ENCODE peak calls at places on chromosome 17, in six cellular contexts. R, E, H, Q, C and G are unnamed samples.

GRCh38 chr17:17761894-17762781 is 74.6 kb downstream of the SREBF1 start:
- DNase-seq in E (no peak), R (no peak), H (no peak), C (no peak), Q (no peak), G (no peak)

GRCh38 chr17:65131946-65132345 is 5.2 kb upstream of the RGS9 start:
- DNase-seq in R (no peak), Q (no peak), E (no peak), H (no peak), C (no peak), G (peak)

GRCh38 chr17:29561541-29562517 is 5.0 kb downstream of the ABHD15 start:
- DNase-seq in R (no peak), Q (no peak), E (no peak), H (no peak), C (no peak), G (no peak)

GRCh38 chr17:12342609-12343248 is 322.1 kb downstream of the MAP2K4 start:
- DNase-seq in E (peak), H (no peak), Q (no peak), R (no peak), C (no peak), G (no peak)

GRCh38 chr17:48719642-48720262 is 2.6 kb downstream of the PRAC1 start:
- DNase-seq in Q (no peak), E (no peak), H (no peak), C (no peak), R (no peak), G (no peak)

GRCh38 chr17:39547713-39548478 is 59.8 kb downstream of the NEUROD2 start:
- DNase-seq in E (peak), R (peak), H (peak), C (peak), Q (peak), G (peak)

GRCh38 chr17:75720656-75721462 is at the start of gene ITGB4:
- DNase-seq in H (no peak), C (peak), R (peak), Q (peak), E (no peak), G (peak)

GRCh38 chr17:12693640-12694039 is 27.9 kb downstream of the MYOCD start:
- DNase-seq in C (no peak), Q (no peak), R (no peak), E (no peak), H (no peak), G (peak)

GRCh38 chr17:78925662-78926555 is 722 bp upstream of the TIMP2 start:
- DNase-seq in E (peak), H (peak), Q (no peak), R (no peak), C (no peak), G (peak)

GRCh38 chr17:66347661-66348604 is 45.5 kb downstream of the PRKCA start:
- DNase-seq in C (no peak), H (no peak), E (peak), Q (no peak), R (no peak), G (peak)

GRCh38 chr17:31533546-31534155 is 142.2 kb downstream of the RAB11FIP4 start:
- DNase-seq in C (no peak), H (no peak), Q (no peak), R (no peak), E (peak), G (peak)

GRCh38 chr17:68355093-68355492 is 63.8 kb downstream of the ARSG start:
- DNase-seq in R (no peak), Q (no peak), C (no peak), E (peak), H (no peak), G (peak)

GRCh38 chr17:79923974-79924638 is 84.9 kb upstream of the CBX4 start:
- DNase-seq in E (peak), C (peak), Q (peak), H (no peak), R (no peak), G (no peak)

GRCh38 chr17:1108560-1108809 is 71.3 kb downstream of the ABR start:
- DNase-seq in E (no peak), R (no peak), H (no peak), C (no peak), Q (no peak), G (no peak)

GRCh38 chr17:64084086-64084939 is 45.6 kb downstream of the ERN1 start:
- DNase-seq in C (no peak), R (no peak), Q (no peak), E (peak), H (no peak), G (peak)

GRCh38 chr17:82750241-82750905 is 1.5 kb upstream of the TBCD start:
- DNase-seq in R (no peak), C (no peak), E (no peak), H (no peak), Q (no peak), G (no peak)

GRCh38 chr17:31405941-31406371 is 14.5 kb downstream of the RAB11FIP4 start:
- DNase-seq in H (no peak), Q (no peak), R (no peak), C (no peak), E (no peak), G (no peak)

GRCh38 chr17:79294459-79295071 is 219.9 kb downstream of the ENGASE start:
- DNase-seq in E (peak), H (peak), R (peak), Q (peak), C (peak), G (peak)

GRCh38 chr17:69725125-69725524 is 310.6 kb downstream of the MAP2K6 start:
- DNase-seq in H (no peak), Q (no peak), E (no peak), R (no peak), C (no peak), G (no peak)

GRCh38 chr17:61511480-61512182 is 59.4 kb downstream of the TBX4 start:
- DNase-seq in R (no peak), Q (no peak), H (no peak), E (no peak), C (no peak), G (no peak)

GRCh38 chr17:74042744-74043486 is 160.6 kb upstream of the RPL38 start:
- DNase-seq in Q (no peak), C (no peak), H (peak), R (no peak), E (peak), G (peak)

GRCh38 chr17:7313890-7314718 is 1.1 kb downstream of the GPS2 start:
- DNase-seq in Q (no peak), E (no peak), H (no peak), R (no peak), C (no peak), G (no peak)

GRCh38 chr17:18953231-18953728 is 1.3 kb downstream of the SLC5A10 start:
- DNase-seq in R (no peak), H (no peak), E (no peak), C (no peak), Q (no peak), G (no peak)

GRCh38 chr17:52096056-52096455 is 62.5 kb downstream of the CA10 start:
- DNase-seq in H (no peak), E (no peak), C (no peak), Q (no peak), R (no peak), G (no peak)

GRCh38 chr17:42581744-42582270 is 4.3 kb upstream of the PSMC3IP start:
- DNase-seq in R (no peak), H (no peak), C (no peak), E (no peak), Q (no peak), G (no peak)

GRCh38 chr17:51820766-51821165 is 337.7 kb downstream of the CA10 start:
- DNase-seq in R (no peak), H (no peak), C (no peak), Q (no peak), E (no peak), G (no peak)

GRCh38 chr17:13204607-13205237 is 186.9 kb upstream of the ELAC2 start:
- DNase-seq in Q (no peak), C (no peak), H (no peak), E (no peak), R (no peak), G (no peak)

GRCh38 chr17:42526031-42526444 is 10.0 kb upstream of the NAGLU start:
- DNase-seq in C (no peak), E (peak), Q (no peak), H (no peak), R (no peak), G (peak)

GRCh38 chr17:80704894-80705293 is 160.3 kb downstream of the RPTOR start:
- DNase-seq in H (no peak), R (no peak), C (no peak), E (no peak), Q (no peak), G (no peak)

GRCh38 chr17:2782030-2782429 is 14.2 kb upstream of the RAP1GAP2 start:
- DNase-seq in E (peak), R (no peak), Q (no peak), C (no peak), H (no peak), G (no peak)

GRCh38 chr17:41540921-41541625 is 13.0 kb upstream of the KRT19 start:
- DNase-seq in R (no peak), Q (no peak), C (no peak), H (no peak), E (no peak), G (no peak)